ENCODE peak calls at places on chromosomes 6 and 20, in ten cellular contexts. U is endodermal cell; G is breast epithelium; H is cardiac muscle cell; Q is endothelial cell of umbilical vein; C is dorsolateral prefrontal cortex; V is fibroblast of lung; O is CD8-positive, alpha-beta memory T cell; K is hepatocyte; B is colonic mucosa. R is an unnamed sample.

GRCh38 chr6:33847078-33847477 is 43.3 kb upstream of the MLN start:
- DNase-seq in G (no peak), Q (no peak), K (no peak), V (no peak), H (no peak), O (no peak), C (no peak), B (no peak), U (no peak), R (no peak)

GRCh38 chr20:38640486-38640885 is 38.9 kb downstream of the ARHGAP40 start:
- DNase-seq in H (peak), G (no peak), C (no peak), O (no peak), K (no peak), B (no peak), V (no peak), U (no peak), Q (no peak), R (no peak)

GRCh38 chr6:163133017-163133416 is 281.5 kb upstream of the QKI start:
- DNase-seq in B (no peak), K (no peak), V (no peak), O (no peak), G (no peak), Q (no peak), H (no peak), C (no peak), U (no peak), R (no peak)

GRCh38 chr6:139790527-139790926 is 416.1 kb upstream of the CITED2 start:
- DNase-seq in U (no peak), H (no peak), G (no peak), K (no peak), V (no peak), B (no peak), C (no peak), Q (no peak), O (no peak), R (no peak)

GRCh38 chr20:31593221-31594001 is 11.7 kb upstream of the ID1 start:
- DNase-seq in O (no peak), G (peak), Q (peak), K (peak), H (no peak), V (peak), B (peak), U (peak), C (no peak), R (no peak)

GRCh38 chr6:12403201-12403826 is 113.2 kb downstream of the EDN1 start:
- DNase-seq in U (no peak), C (no peak), Q (peak), B (no peak), O (no peak), K (no peak), H (no peak), V (peak), G (no peak), R (no peak)

GRCh38 chr20:24672886-24673677 is 203.7 kb downstream of the SYNDIG1 start:
- DNase-seq in Q (no peak), H (no peak), C (no peak), O (no peak), K (no peak), V (peak), B (no peak), U (no peak), G (peak), R (no peak)

GRCh38 chr6:31042801-31043200 is 32.5 kb downstream of the MUC22 start:
- DNase-seq in O (peak), K (peak), V (peak), U (peak), G (peak), Q (peak), H (peak), C (no peak), B (peak), R (peak)

GRCh38 chr6:144955853-144956252 is 670.7 kb downstream of the UTRN start:
- DNase-seq in G (no peak), C (no peak), K (no peak), U (no peak), O (no peak), V (peak), B (no peak), H (no peak), Q (no peak), R (no peak)

GRCh38 chr6:1678201-1678600 is 68.5 kb downstream of the FOXC1 start:
- DNase-seq in U (peak), O (no peak), C (no peak), K (no peak), V (no peak), Q (peak), H (no peak), G (no peak), B (no peak), R (no peak)

GRCh38 chr6:112956696-112957525 is 609.8 kb downstream of the RFPL4B start:
- DNase-seq in B (no peak), U (no peak), H (peak), G (no peak), K (peak), Q (peak), V (peak), C (no peak), O (no peak), R (no peak)

GRCh38 chr6:3438190-3439167 is 18.4 kb downstream of the SLC22A23 start:
- DNase-seq in B (peak), H (no peak), C (peak), V (peak), U (peak), G (peak), K (peak), Q (no peak), O (no peak), R (no peak)

DNA sequence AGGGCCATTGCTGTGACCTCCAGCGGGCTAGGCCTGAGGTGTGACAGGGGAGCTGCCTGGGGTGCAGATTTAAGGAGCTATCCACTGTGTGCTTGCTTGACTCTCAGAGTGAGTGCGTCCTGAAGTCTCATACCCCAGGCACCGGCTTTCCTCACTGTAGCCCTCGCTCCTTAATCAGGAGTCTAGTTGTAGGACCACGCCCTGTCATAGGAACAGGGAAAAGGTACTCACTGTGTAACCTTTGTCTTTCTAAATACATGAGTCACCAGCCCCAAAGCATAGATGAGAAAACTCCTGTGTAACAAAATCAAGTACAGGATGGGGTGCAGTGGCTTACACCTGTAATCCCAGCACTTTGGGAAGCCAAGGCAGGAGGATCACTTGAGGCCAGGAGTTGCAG is 141.7 kb downstream of the TMEM242 start:
- DNase-seq in G (no peak), H (no peak), K (peak), B (peak), O (no peak), C (no peak), V (no peak), U (no peak), Q (no peak), R (no peak)
- H3K27ac ChIP-seq in G (peak), H (peak), K (peak), B (peak), O (no peak), C (no peak), V (no peak), U (no peak), Q (no peak), R (no peak)

DNA sequence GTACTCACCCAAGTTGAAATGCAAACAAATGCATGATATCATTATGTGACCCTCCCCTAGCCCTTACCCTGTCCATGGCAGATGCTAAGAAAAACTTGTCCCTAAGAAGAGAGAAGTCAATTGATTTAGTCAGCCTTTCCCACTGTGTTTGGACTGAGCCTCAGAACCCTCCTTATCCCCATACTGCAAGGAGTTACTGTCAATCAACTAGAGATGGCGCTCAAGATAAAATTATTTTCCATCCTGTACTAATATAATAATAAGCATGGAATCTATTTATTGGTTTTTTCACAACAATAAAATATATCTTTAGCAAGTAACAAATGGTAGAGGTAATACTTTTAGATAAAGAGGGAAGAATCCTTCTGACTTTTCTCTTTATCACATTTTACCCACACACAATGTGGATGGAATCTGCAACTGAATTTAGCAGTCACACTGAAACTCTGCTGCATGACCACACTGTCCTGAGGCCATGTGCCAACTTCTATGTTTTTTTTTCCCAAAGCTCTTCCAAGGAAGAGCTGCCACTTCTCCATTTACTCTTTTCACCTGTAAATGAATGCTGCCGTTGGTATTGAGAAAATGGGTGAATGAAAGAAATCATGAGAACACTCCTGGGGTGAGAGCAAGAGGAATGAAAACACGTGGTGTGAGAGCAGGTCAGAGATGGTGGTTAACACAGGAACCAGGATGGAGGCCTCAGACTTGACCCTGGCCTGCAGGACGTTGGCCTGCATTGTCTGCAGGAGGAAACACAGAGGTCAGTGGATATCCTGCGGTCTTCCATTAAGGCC is 10.5 kb downstream of the NT5E start:
- DNase-seq in B (no peak), V (no peak), K (no peak), C (no peak), O (no peak), H (no peak), Q (peak), G (no peak), U (peak), R (no peak)
- H3K27ac ChIP-seq in B (no peak), V (peak), K (no peak), C (no peak), O (no peak), H (no peak), Q (peak), G (peak), U (no peak), R (no peak)

DNA sequence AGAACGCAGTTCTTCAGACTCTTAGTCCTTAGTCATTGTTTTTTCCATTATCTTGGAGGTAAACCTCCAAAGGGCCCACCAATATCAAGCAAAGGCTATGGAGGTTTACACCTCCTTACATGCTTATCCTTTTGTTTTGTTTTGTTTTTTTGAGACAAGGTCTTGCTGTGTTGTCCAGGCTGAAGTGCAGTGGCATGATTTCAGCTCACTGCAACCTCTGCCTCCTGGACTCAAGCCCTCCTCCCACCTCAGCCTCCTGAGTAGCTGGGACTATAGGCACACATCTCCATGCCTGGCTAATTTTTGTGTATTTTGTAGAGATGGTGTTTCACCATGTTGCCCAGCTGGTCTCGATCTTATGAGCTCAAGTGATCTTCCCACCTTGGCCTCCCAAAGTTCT is 26.3 kb downstream of the ADGRG6 start:
- DNase-seq in K (no peak), G (no peak), H (no peak), Q (no peak), V (no peak), C (no peak), B (no peak), U (no peak), O (no peak), R (no peak)
- H3K27ac ChIP-seq in K (no peak), G (no peak), H (no peak), Q (peak), V (no peak), C (no peak), B (no peak), U (no peak), O (no peak), R (no peak)

GRCh38 chr20:48201881-48202280 is 416.6 kb upstream of the SULF2 start:
- DNase-seq in O (no peak), K (no peak), U (no peak), H (no peak), V (no peak), Q (no peak), G (no peak), C (no peak), B (no peak), R (no peak)

GRCh38 chr20:48202774-48203173 is 417.5 kb upstream of the SULF2 start:
- DNase-seq in O (no peak), H (peak), U (no peak), Q (no peak), G (no peak), K (no peak), B (no peak), V (no peak), C (no peak), R (no peak)

GRCh38 chr20:48203252-48203651 is 418.0 kb upstream of the SULF2 start:
- DNase-seq in V (no peak), C (no peak), U (no peak), K (no peak), Q (no peak), O (no peak), G (no peak), H (no peak), B (no peak), R (no peak)

GRCh38 chr20:48204499-48204898 is 419.2 kb upstream of the SULF2 start:
- DNase-seq in O (no peak), V (no peak), C (no peak), Q (no peak), G (no peak), U (no peak), K (no peak), B (no peak), H (no peak), R (no peak)

GRCh38 chr20:48202334-48202733 is 417.1 kb upstream of the SULF2 start:
- DNase-seq in U (no peak), B (no peak), G (no peak), K (no peak), V (no peak), H (no peak), Q (no peak), C (no peak), O (no peak), R (no peak)
- H3K27ac ChIP-seq in U (no peak), B (no peak), G (no peak), K (no peak), V (no peak), H (no peak), Q (no peak), C (no peak), O (no peak), R (no peak)

GRCh38 chr20:58236612-58237317 is 8.3 kb upstream of the ANKRD60 start:
- DNase-seq in G (peak), C (peak), H (peak), U (peak), B (peak), O (peak), K (peak), V (peak), Q (peak), R (peak)
- H3K27ac ChIP-seq in G (no peak), C (no peak), H (no peak), U (no peak), B (no peak), O (peak), K (no peak), V (no peak), Q (peak), R (no peak)